ENCODE peak calls at places on chromosomes 7 and 10, in nine cellular contexts. O, C, D, P, I, B, K, J and Q are unnamed samples.

GRCh38 chr10:60663850-60664249 is 114.4 kb upstream of the CDK1 start:
- DNase-seq in O (no peak), C (peak), D (no peak), P (no peak), I (no peak), B (peak), K (no peak), J (no peak), Q (no peak)

GRCh38 chr7:154726368-154726767 is 276.6 kb downstream of the PAXIP1 start:
- DNase-seq in O (no peak), C (no peak), D (no peak), P (no peak), I (no peak), B (no peak), K (no peak), J (no peak), Q (no peak)

GRCh38 chr7:112452102-112452888 is 2.0 kb downstream of the IFRD1 start:
- DNase-seq in O (peak), C (peak), D (peak), P (peak), I (peak), B (peak), K (peak), J (peak), Q (no peak)

GRCh38 chr7:136078630-136079029 is 101.5 kb upstream of the MTPN start:
- DNase-seq in O (no peak), C (no peak), D (no peak), P (no peak), I (no peak), B (no peak), K (no peak), J (no peak), Q (no peak)

GRCh38 chr10:34978080-34978479 is 112.1 kb downstream of the CUL2 start:
- DNase-seq in O (no peak), C (no peak), D (no peak), P (no peak), I (no peak), B (no peak), K (no peak), J (peak), Q (no peak)

GRCh38 chr10:79223346-79224048 is 123.8 kb upstream of the PPIF start:
- DNase-seq in O (peak), C (peak), D (peak), P (peak), I (peak), B (peak), K (no peak), J (no peak), Q (no peak)

GRCh38 chr10:18229839-18230238 is 89.6 kb downstream of the CACNB2 start:
- DNase-seq in O (no peak), C (no peak), D (no peak), P (no peak), I (no peak), B (peak), K (no peak), J (peak), Q (no peak)

GRCh38 chr10:580796-581195 is 108.7 kb downstream of the DIP2C start:
- DNase-seq in O (peak), C (peak), D (no peak), P (no peak), I (peak), B (peak), K (no peak), J (peak), Q (no peak)

GRCh38 chr7:64618785-64619456 is 47.0 kb upstream of the ZNF107 start:
- DNase-seq in O (peak), C (peak), D (no peak), P (no peak), I (no peak), B (peak), K (no peak), J (peak), Q (peak)

GRCh38 chr10:17200885-17201164 is 647 bp downstream of the TRDMT1 start:
- DNase-seq in O (peak), C (peak), D (peak), P (peak), I (peak), B (peak), K (no peak), J (peak), Q (no peak)

GRCh38 chr10:132899054-132899750 is 43.2 kb downstream of the CFAP46 start:
- DNase-seq in O (no peak), C (no peak), D (peak), P (peak), I (peak), B (no peak), K (no peak), J (no peak), Q (no peak)

GRCh38 chr7:20514364-20514763 is 101.1 kb upstream of the ABCB5 start:
- DNase-seq in O (peak), C (peak), D (no peak), P (peak), I (peak), B (peak), K (no peak), J (peak), Q (no peak)

GRCh38 chr7:945556-946255 is 8.8 kb downstream of the ADAP1 start:
- DNase-seq in O (no peak), C (no peak), D (peak), P (peak), I (no peak), B (no peak), K (no peak), J (peak), Q (peak)

GRCh38 chr10:102553771-102554170 is 50.0 kb downstream of the SUFU start:
- DNase-seq in O (no peak), C (no peak), D (no peak), P (no peak), I (no peak), B (no peak), K (no peak), J (no peak), Q (no peak)

GRCh38 chr10:89332718-89333281 is 5.0 kb downstream of the IFIT3 start:
- DNase-seq in O (no peak), C (no peak), D (no peak), P (no peak), I (no peak), B (no peak), K (no peak), J (no peak), Q (no peak)
- H3K4me3 ChIP-seq in O (peak), C (peak), D (peak), P (peak), I (peak), B (peak), K (no peak), J (no peak), Q (no peak)

GRCh38 chr7:140060788-140061606 is 1.8 kb downstream of the PARP12 start:
- DNase-seq in O (peak), C (peak), D (peak), P (peak), I (no peak), B (peak), K (no peak), J (no peak), Q (no peak)
- H3K4me3 ChIP-seq in O (no peak), C (no peak), D (no peak), P (no peak), I (no peak), B (peak), K (no peak), J (no peak), Q (no peak)

DNA sequence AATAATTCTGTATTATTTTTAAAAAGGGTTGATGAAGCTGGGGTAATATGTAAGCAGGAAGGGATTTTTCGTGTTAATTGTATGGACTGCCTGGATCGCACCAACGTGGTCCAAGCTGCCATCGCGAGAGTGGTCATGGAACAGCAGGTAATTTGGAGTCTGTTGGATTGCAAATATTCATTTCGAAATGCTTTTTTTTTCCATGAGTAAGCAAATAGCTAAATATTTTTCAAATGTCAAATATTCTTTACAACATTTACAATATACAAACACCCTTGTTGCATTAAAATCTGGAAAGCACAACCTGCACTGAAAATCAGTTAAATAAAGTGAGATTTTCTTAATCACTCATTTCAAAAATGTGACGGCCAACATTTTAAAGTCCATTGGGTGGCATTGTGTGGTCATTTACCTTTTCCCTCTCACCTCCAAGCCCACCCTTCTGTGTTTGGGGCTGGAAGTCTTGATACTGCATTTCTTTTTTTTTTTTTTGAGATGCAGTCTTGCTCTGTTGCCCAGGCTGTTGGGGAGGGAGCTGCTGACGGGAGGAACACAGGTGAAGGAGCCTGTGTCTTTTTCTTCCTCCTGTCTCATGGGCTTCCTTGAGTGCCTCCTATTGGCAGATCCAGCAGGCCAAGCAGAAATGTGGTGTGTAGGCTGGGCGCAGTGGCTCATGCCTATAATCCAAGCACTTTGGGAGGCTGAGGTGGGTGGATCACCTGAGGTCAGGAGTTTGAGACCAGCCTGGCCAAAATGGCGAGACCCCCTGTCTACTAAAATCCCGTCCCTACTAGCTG is 66.1 kb downstream of the MCMBP start:
- DNase-seq in O (no peak), C (no peak), D (no peak), P (no peak), I (no peak), B (no peak), K (no peak), J (no peak), Q (no peak)
- H3K4me3 ChIP-seq in O (no peak), C (no peak), D (no peak), P (no peak), I (no peak), B (no peak), K (no peak), J (no peak), Q (no peak)

GRCh38 chr7:5532520-5533335 is 109.1 kb upstream of the TNRC18 start:
- DNase-seq in O (no peak), C (no peak), D (peak), P (peak), I (peak), B (no peak), K (no peak), J (no peak), Q (no peak)
- H3K4me3 ChIP-seq in O (no peak), C (no peak), D (peak), P (no peak), I (peak), B (no peak), K (no peak), J (no peak), Q (no peak)

GRCh38 chr10:50991496-50992355 is 82.6 kb upstream of the PRKG1 start:
- DNase-seq in O (peak), C (no peak), D (peak), P (peak), I (peak), B (peak), K (no peak), J (no peak), Q (no peak)

GRCh38 chr10:50990568-50991495 is 83.5 kb upstream of the PRKG1 start:
- DNase-seq in O (peak), C (peak), D (peak), P (peak), I (peak), B (peak), K (no peak), J (no peak), Q (no peak)

GRCh38 chr10:50992356-50992866 is 81.9 kb upstream of the PRKG1 start:
- DNase-seq in O (peak), C (no peak), D (no peak), P (peak), I (peak), B (peak), K (no peak), J (no peak), Q (no peak)

GRCh38 chr10:50993817-50994251 is 80.5 kb upstream of the PRKG1 start:
- DNase-seq in O (peak), C (no peak), D (no peak), P (peak), I (no peak), B (peak), K (no peak), J (no peak), Q (no peak)

DNA sequence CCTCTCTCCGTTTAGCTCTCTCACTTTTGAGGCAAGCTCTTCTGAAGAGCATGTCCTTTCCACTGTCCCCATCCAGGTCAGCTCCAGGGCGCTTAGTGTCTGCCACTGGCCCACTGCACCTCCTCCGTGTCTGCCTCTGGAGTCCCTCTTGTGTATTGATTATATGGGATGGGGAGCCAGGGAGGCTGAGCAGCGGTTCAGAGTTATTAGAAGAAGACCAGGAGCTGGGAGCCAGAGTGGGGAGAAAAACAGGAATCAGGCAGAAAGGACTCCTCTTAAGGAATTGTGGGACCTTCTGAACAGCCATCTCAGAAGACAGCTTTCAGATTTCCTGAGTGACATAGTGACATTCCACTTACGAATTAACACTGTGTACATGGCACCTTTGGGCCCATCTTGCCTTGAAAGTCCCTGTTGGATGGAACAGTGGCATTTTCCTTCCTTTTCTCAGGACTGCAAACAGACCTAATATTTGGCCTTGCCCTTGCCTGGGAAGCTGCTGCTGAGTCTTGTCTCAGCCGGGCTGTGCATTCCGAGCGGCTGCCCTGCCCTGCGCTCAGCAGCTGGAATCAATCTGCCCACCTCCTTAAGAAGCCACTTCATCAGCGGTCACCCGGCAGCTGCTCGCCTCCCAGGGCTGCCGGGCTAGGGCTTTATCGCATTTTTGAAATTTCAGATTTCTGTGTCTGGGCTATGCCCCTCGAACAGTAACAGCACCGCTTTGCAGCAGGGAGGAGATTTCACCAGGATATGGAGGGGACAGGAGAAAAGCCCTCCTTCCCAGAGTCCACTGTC is 81.1 kb upstream of the PRKG1 start:
- DNase-seq in O (peak), C (no peak), D (peak), P (peak), I (no peak), B (peak), K (no peak), J (no peak), Q (no peak)
- H3K4me3 ChIP-seq in O (peak), C (no peak), D (peak), P (peak), I (peak), B (peak), K (no peak), J (no peak), Q (no peak)

GRCh38 chr7:106425017-106425719 is 140.4 kb upstream of the NAMPT start:
- DNase-seq in O (peak), C (peak), D (peak), P (peak), I (peak), B (peak), K (no peak), J (peak), Q (no peak)
- H3K4me3 ChIP-seq in O (peak), C (no peak), D (no peak), P (no peak), I (no peak), B (no peak), K (no peak), J (no peak), Q (no peak)

GRCh38 chr7:100176096-100176835 is 915 bp downstream of the GPC2 start:
- DNase-seq in O (no peak), C (no peak), D (no peak), P (no peak), I (no peak), B (no peak), K (no peak), J (no peak), Q (no peak)
- H3K4me3 ChIP-seq in O (peak), C (peak), D (no peak), P (no peak), I (no peak), B (peak), K (peak), J (peak), Q (peak)

GRCh38 chr10:69180525-69181204 is 631 bp downstream of the SUPV3L1 start:
- DNase-seq in O (peak), C (peak), D (no peak), P (no peak), I (peak), B (peak), K (peak), J (peak), Q (no peak)

GRCh38 chr10:69179089-69179742 is 818 bp upstream of the SUPV3L1 start:
- DNase-seq in O (no peak), C (no peak), D (peak), P (peak), I (peak), B (no peak), K (no peak), J (no peak), Q (no peak)

GRCh38 chr10:69181433-69181832 is 1.4 kb downstream of the SUPV3L1 start:
- DNase-seq in O (no peak), C (no peak), D (no peak), P (no peak), I (no peak), B (no peak), K (no peak), J (peak), Q (no peak)

GRCh38 chr10:69179743-69180524 is at the start of gene SUPV3L1:
- DNase-seq in O (peak), C (peak), D (peak), P (peak), I (peak), B (peak), K (peak), J (peak), Q (peak)

GRCh38 chr10:69182005-69182404 is 2.0 kb downstream of the SUPV3L1 start:
- DNase-seq in O (no peak), C (no peak), D (no peak), P (no peak), I (no peak), B (no peak), K (no peak), J (no peak), Q (no peak)
- H3K4me3 ChIP-seq in O (no peak), C (no peak), D (no peak), P (no peak), I (no peak), B (no peak), K (no peak), J (no peak), Q (no peak)

DNA sequence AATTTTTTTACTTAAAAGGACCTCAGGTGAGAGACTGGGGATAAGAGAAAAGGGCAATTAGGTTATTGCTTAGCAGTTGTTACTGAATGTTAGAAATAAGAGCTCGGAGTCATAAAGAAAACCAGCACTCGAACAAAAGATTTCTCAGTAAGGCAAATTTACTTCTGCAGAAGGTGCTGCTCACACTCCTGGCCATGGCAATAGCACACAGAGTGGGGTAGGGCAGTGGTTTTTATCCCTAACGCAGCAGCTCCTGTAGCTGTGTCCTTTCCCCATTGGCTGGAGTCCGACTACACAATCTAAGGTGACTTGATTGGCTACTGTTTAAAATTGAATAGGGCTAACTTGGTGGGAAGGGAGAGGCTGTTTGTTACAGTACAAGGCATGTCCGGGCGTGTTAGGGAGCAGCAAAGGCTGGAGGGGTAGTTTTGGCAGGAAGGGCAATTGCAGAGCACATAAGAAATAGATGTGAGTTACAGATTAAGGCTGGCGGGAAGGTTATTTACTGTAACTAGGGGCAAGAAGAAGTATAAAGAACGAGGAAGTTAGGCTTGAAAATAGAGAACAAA is 112.1 kb downstream of the AKR1D1 start:
- DNase-seq in O (no peak), C (no peak), D (no peak), P (no peak), I (no peak), B (no peak), K (no peak), J (no peak), Q (no peak)
- H3K4me3 ChIP-seq in O (no peak), C (no peak), D (no peak), P (no peak), I (no peak), B (no peak), K (no peak), J (no peak), Q (no peak)